ENCODE peak calls at places on chromosome 1, in eight cellular contexts. E is EL; D is BE2C; M is A673; V is psoas muscle; P is CD8-positive, alpha-beta memory T cell; Q is HepG2; F is DMS79 treated with DMSO at 0.1 percent for 48 hours. O is an unnamed sample.

GRCh38 chr1:14128096-14128495 is 428.1 kb downstream of the PRDM2 start:
- DNase-seq in E (no peak), D (no peak), M (no peak), V (no peak), P (no peak), Q (no peak), F (peak; percentile 32), O (no peak)

GRCh38 chr1:198088360-198089071 is 68.3 kb upstream of the NEK7 start:
- DNase-seq in E (peak; percentile 73), D (no peak), M (peak; percentile 50), V (no peak), P (peak; percentile 39), Q (peak; percentile 7), F (no peak), O (no peak)

GRCh38 chr1:200257235-200257634 is 152.6 kb downstream of the ZNF281 start:
- DNase-seq in E (no peak), D (no peak), M (no peak), V (no peak), P (no peak), Q (no peak), F (no peak), O (no peak)

GRCh38 chr1:36836196-36836883 is 198.0 kb downstream of the GRIK3 start:
- DNase-seq in E (no peak), D (peak; percentile 18), M (no peak), V (peak; percentile 47), P (no peak), Q (no peak), F (peak; percentile 94), O (no peak)

GRCh38 chr1:107870691-107871090 is 94.3 kb downstream of the VAV3 start:
- DNase-seq in E (no peak), D (no peak), M (no peak), V (no peak), P (no peak), Q (no peak), F (no peak), O (no peak)

GRCh38 chr1:209512821-209513220 is 70.7 kb upstream of the CAMK1G start:
- DNase-seq in E (no peak), D (no peak), M (no peak), V (no peak), P (no peak), Q (no peak), F (no peak), O (no peak)

GRCh38 chr1:160864173-160864572 is 1.5 kb upstream of the CD244 start:
- DNase-seq in E (no peak), D (no peak), M (no peak), V (no peak), P (no peak), Q (no peak), F (no peak), O (no peak)

GRCh38 chr1:94058766-94059165 is 62.2 kb downstream of the ABCA4 start:
- DNase-seq in E (no peak), D (no peak), M (no peak), V (no peak), P (no peak), Q (no peak), F (no peak), O (no peak)

GRCh38 chr1:41366428-41367101 is 5.3 kb downstream of the FOXO6 start:
- DNase-seq in E (no peak), D (peak; percentile 40), M (peak; percentile 62), V (peak; percentile 68), P (peak; percentile 58), Q (no peak), F (no peak), O (no peak)

GRCh38 chr1:10694633-10695627 is 101.5 kb downstream of the CASZ1 start:
- DNase-seq in E (peak; percentile 86), D (peak; percentile 77), M (peak; percentile 95), V (peak; percentile 95), P (peak; percentile 81), Q (peak; percentile 72), F (peak; percentile 63), O (peak; percentile 87)

GRCh38 chr1:15345711-15346355 is 63.9 kb upstream of the EFHD2 start:
- DNase-seq in E (no peak), D (no peak), M (no peak), V (peak; percentile 62), P (peak; percentile 64), Q (no peak), F (no peak), O (no peak)

GRCh38 chr1:90717665-90718410 is 736 bp upstream of the BARHL2 start:
- DNase-seq in E (no peak), D (no peak), M (peak; percentile 97), V (no peak), P (no peak), Q (no peak), F (no peak), O (no peak)

GRCh38 chr1:226722240-226722900 is 16.7 kb downstream of the ITPKB start:
- DNase-seq in E (no peak), D (no peak), M (no peak), V (no peak), P (no peak), Q (no peak), F (no peak), O (no peak)